ENCODE peak calls at places on chromosomes 3 and 15, in four cellular contexts. One of them, this sample, is unnamed.
A peak's percentile ranks its signal among the peaks of the same experiment; 100 is the strongest.

GRCh38 chr3:124770341-124771082 is 40.3 kb downstream of the UMPS start:
- DNase-seq in stomach: no peak
- DNase-seq in transverse colon: no peak
- DNase-seq in esophagus muscularis mucosa: no peak
- DNase-seq in this sample: no peak

GRCh38 chr15:57079446-57079845 is 161.0 kb downstream of the TCF12 start:
- DNase-seq in stomach: no peak
- DNase-seq in transverse colon: no peak
- DNase-seq in esophagus muscularis mucosa: no peak
- DNase-seq in this sample: no peak

GRCh38 chr3:13598926-13599886 is 50.3 kb downstream of the FBLN2 start:
- DNase-seq in transverse colon: no peak
- DNase-seq in esophagus muscularis mucosa: no peak
- DNase-seq in stomach: no peak
- DNase-seq in this sample: no peak

GRCh38 chr15:77836116-77836798 is 203.5 kb upstream of the LINGO1 start:
- DNase-seq in esophagus muscularis mucosa: no peak
- DNase-seq in stomach: no peak
- DNase-seq in transverse colon: no peak
- DNase-seq in this sample: peak; percentile 72

GRCh38 chr3:35758358-35758757 is 119.0 kb downstream of the ARPP21 start:
- DNase-seq in esophagus muscularis mucosa: no peak
- DNase-seq in transverse colon: no peak
- DNase-seq in stomach: no peak
- DNase-seq in this sample: no peak

GRCh38 chr3:183819831-183820230 is 5.5 kb downstream of the MAP6D1 start:
- DNase-seq in stomach: no peak
- DNase-seq in transverse colon: no peak
- DNase-seq in esophagus muscularis mucosa: no peak
- DNase-seq in this sample: no peak

GRCh38 chr3:14764331-14765064 is 54.3 kb upstream of the FGD5 start:
- DNase-seq in esophagus muscularis mucosa: peak; percentile 91
- DNase-seq in transverse colon: no peak
- DNase-seq in stomach: no peak
- DNase-seq in this sample: no peak

GRCh38 chr15:85580914-85581313 is 200.5 kb downstream of the AKAP13 start:
- DNase-seq in esophagus muscularis mucosa: no peak
- DNase-seq in transverse colon: peak; percentile 67
- DNase-seq in stomach: peak; percentile 83
- DNase-seq in this sample: no peak

GRCh38 chr3:42101481-42101880 is 10.3 kb downstream of the TRAK1 start:
- DNase-seq in esophagus muscularis mucosa: no peak
- DNase-seq in stomach: no peak
- DNase-seq in transverse colon: no peak
- DNase-seq in this sample: no peak

GRCh38 chr3:114639171-114639570 is 345.3 kb downstream of the TIGIT start:
- DNase-seq in transverse colon: no peak
- DNase-seq in stomach: no peak
- DNase-seq in esophagus muscularis mucosa: no peak
- DNase-seq in this sample: no peak

GRCh38 chr15:82548700-82549099 is 8.4 kb upstream of the RPS17 start:
- DNase-seq in transverse colon: no peak
- DNase-seq in stomach: no peak
- DNase-seq in esophagus muscularis mucosa: no peak
- DNase-seq in this sample: no peak

GRCh38 chr3:9397911-9398714 is 698 bp downstream of the SETD5 start:
- DNase-seq in stomach: peak; percentile 43
- DNase-seq in esophagus muscularis mucosa: no peak
- DNase-seq in transverse colon: peak; percentile 56
- DNase-seq in this sample: no peak

GRCh38 chr15:66657062-66658020 is 44.7 kb upstream of the SMAD6 start:
- DNase-seq in stomach: no peak
- DNase-seq in transverse colon: no peak
- DNase-seq in esophagus muscularis mucosa: no peak
- DNase-seq in this sample: no peak

GRCh38 chr3:17733768-17734167 is 8.7 kb downstream of the TBC1D5 start:
- DNase-seq in stomach: no peak
- DNase-seq in transverse colon: no peak
- DNase-seq in esophagus muscularis mucosa: no peak
- DNase-seq in this sample: no peak

GRCh38 chr3:112446343-112446742 is 52.9 kb downstream of the BTLA start:
- DNase-seq in stomach: no peak
- DNase-seq in esophagus muscularis mucosa: no peak
- DNase-seq in transverse colon: no peak
- DNase-seq in this sample: no peak

GRCh38 chr3:124292329-124292728 is 300.4 kb upstream of the ROPN1 start:
- DNase-seq in transverse colon: peak; percentile 35
- DNase-seq in stomach: no peak
- DNase-seq in esophagus muscularis mucosa: peak; percentile 62
- DNase-seq in this sample: peak; percentile 23

GRCh38 chr3:184347321-184348056 is 10.1 kb downstream of the FAM131A start:
- DNase-seq in transverse colon: no peak
- DNase-seq in stomach: no peak
- DNase-seq in esophagus muscularis mucosa: no peak
- DNase-seq in this sample: no peak

GRCh38 chr15:52653451-52653964 is 25.7 kb downstream of the ATOSA start:
- DNase-seq in transverse colon: no peak
- DNase-seq in esophagus muscularis mucosa: no peak
- DNase-seq in stomach: no peak
- DNase-seq in this sample: peak; percentile 84

GRCh38 chr3:135622657-135623056 is 342.9 kb upstream of the PPP2R3A start:
- DNase-seq in transverse colon: no peak
- DNase-seq in esophagus muscularis mucosa: no peak
- DNase-seq in stomach: no peak
- DNase-seq in this sample: no peak

GRCh38 chr3:58899953-58900298 is 149.9 kb downstream of the CFAP20DC start:
- DNase-seq in esophagus muscularis mucosa: no peak
- DNase-seq in transverse colon: no peak
- DNase-seq in stomach: no peak
- DNase-seq in this sample: no peak

GRCh38 chr3:180416111-180416541 is 185.8 kb upstream of the TTC14 start:
- DNase-seq in transverse colon: no peak
- DNase-seq in esophagus muscularis mucosa: no peak
- DNase-seq in stomach: no peak
- DNase-seq in this sample: no peak

GRCh38 chr3:137612293-137612692 is 151.8 kb upstream of the SOX14 start:
- DNase-seq in esophagus muscularis mucosa: no peak
- DNase-seq in stomach: no peak
- DNase-seq in transverse colon: no peak
- DNase-seq in this sample: no peak

GRCh38 chr3:28989646-28990089 is 291.2 kb upstream of the RBMS3 start:
- DNase-seq in stomach: no peak
- DNase-seq in esophagus muscularis mucosa: no peak
- DNase-seq in transverse colon: no peak
- DNase-seq in this sample: no peak

GRCh38 chr3:195546130-195546560 is 3.0 kb upstream of the PPP1R2 start:
- DNase-seq in transverse colon: peak; percentile 26
- DNase-seq in esophagus muscularis mucosa: peak; percentile 91
- DNase-seq in stomach: peak; percentile 43
- DNase-seq in this sample: peak; percentile 21

GRCh38 chr15:85457392-85457968 is 77.1 kb downstream of the AKAP13 start:
- DNase-seq in esophagus muscularis mucosa: no peak
- DNase-seq in transverse colon: peak; percentile 37
- DNase-seq in stomach: no peak
- DNase-seq in this sample: peak; percentile 39

GRCh38 chr15:48722764-48723661 is 77.5 kb upstream of the FBN1 start:
- DNase-seq in esophagus muscularis mucosa: no peak
- DNase-seq in transverse colon: no peak
- DNase-seq in stomach: no peak
- DNase-seq in this sample: peak; percentile 79
- TF ChIP-seq EP300 in esophagus muscularis mucosa: no peak
- TF ChIP-seq EP300 in transverse colon: no peak
- TF ChIP-seq EP300 in stomach: no peak
- TF ChIP-seq EP300 in this sample: no peak

GRCh38 chr3:46736006-46736872 is 18.6 kb upstream of the PRSS50 start:
- DNase-seq in esophagus muscularis mucosa: peak; percentile 72
- DNase-seq in transverse colon: no peak
- DNase-seq in stomach: peak; percentile 3
- DNase-seq in this sample: no peak
- TF ChIP-seq EP300 in esophagus muscularis mucosa: no peak
- TF ChIP-seq EP300 in transverse colon: no peak
- TF ChIP-seq EP300 in stomach: no peak
- TF ChIP-seq EP300 in this sample: no peak

GRCh38 chr3:190516416-190516815 is 2.5 kb downstream of the IL1RAP start:
- DNase-seq in esophagus muscularis mucosa: no peak
- DNase-seq in stomach: no peak
- DNase-seq in transverse colon: no peak
- DNase-seq in this sample: no peak

GRCh38 chr3:190517696-190518095 is 3.8 kb downstream of the IL1RAP start:
- DNase-seq in stomach: no peak
- DNase-seq in transverse colon: no peak
- DNase-seq in esophagus muscularis mucosa: no peak
- DNase-seq in this sample: peak; percentile 40

GRCh38 chr3:190514163-190515153 is 573 bp downstream of the IL1RAP start:
- DNase-seq in stomach: peak; percentile 57
- DNase-seq in transverse colon: peak; percentile 33
- DNase-seq in esophagus muscularis mucosa: no peak
- DNase-seq in this sample: peak; percentile 36

GRCh38 chr3:190512666-190513065 is 1.2 kb upstream of the IL1RAP start:
- DNase-seq in transverse colon: no peak
- DNase-seq in esophagus muscularis mucosa: no peak
- DNase-seq in stomach: no peak
- DNase-seq in this sample: no peak

GRCh38 chr3:190513409-190514162 is at the start of gene IL1RAP:
- DNase-seq in esophagus muscularis mucosa: peak; percentile 94
- DNase-seq in stomach: peak; percentile 93
- DNase-seq in transverse colon: peak; percentile 92
- DNase-seq in this sample: peak; percentile 89
- TF ChIP-seq EP300 in esophagus muscularis mucosa: no peak
- TF ChIP-seq EP300 in stomach: no peak
- TF ChIP-seq EP300 in transverse colon: no peak
- TF ChIP-seq EP300 in this sample: no peak

DNA sequence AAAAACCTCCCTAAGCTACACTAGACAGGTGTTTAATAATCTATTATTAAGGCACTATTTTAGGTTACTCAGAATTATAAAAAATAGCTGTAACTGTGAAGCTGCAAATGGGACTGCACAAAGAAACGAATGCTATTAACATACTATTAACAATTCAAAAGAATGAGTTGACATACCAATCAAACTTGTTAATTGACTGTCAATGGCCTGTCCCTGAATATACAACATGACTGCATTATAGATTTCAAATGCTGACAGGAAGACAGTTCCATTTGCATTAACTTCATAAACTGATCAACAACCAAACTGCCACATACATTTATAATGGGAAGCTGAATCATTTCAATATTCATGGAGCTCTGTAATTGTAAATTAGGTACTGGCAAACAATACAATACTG is 169.0 kb upstream of the NANOGP8 start:
- DNase-seq in esophagus muscularis mucosa: no peak
- DNase-seq in stomach: no peak
- DNase-seq in transverse colon: no peak
- DNase-seq in this sample: no peak
- TF ChIP-seq EP300 in esophagus muscularis mucosa: no peak
- TF ChIP-seq EP300 in stomach: no peak
- TF ChIP-seq EP300 in transverse colon: no peak
- TF ChIP-seq EP300 in this sample: no peak

DNA sequence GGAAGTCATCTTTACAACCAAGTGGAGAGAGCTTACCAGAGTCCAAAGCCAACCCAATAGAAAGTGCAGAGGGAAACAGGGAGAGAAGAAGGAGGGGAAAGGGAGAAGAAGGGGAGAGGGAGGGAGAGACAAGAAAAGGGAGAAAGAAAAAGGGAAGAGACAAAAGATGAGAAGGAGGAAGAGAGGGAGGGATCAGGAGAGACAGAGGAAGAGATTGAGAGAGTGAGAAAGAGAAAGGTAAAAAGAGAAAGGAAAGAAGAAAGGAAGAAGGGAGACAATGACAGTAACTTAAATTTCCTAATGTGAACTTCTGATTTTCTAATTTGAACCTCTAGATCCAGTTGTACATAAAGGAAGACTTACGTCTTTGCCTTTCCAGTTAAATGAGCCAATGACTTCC is 20.7 kb upstream of the WNT5A start:
- DNase-seq in stomach: no peak
- DNase-seq in esophagus muscularis mucosa: no peak
- DNase-seq in transverse colon: no peak
- DNase-seq in this sample: no peak
- TF ChIP-seq EP300 in stomach: no peak
- TF ChIP-seq EP300 in esophagus muscularis mucosa: no peak
- TF ChIP-seq EP300 in transverse colon: no peak
- TF ChIP-seq EP300 in this sample: no peak

GRCh38 chr3:43477600-43477999 is 144.2 kb downstream of the ANO10 start:
- DNase-seq in esophagus muscularis mucosa: no peak
- DNase-seq in stomach: no peak
- DNase-seq in transverse colon: peak; percentile 13
- DNase-seq in this sample: no peak
- TF ChIP-seq EP300 in esophagus muscularis mucosa: no peak
- TF ChIP-seq EP300 in stomach: no peak
- TF ChIP-seq EP300 in transverse colon: no peak
- TF ChIP-seq EP300 in this sample: no peak